ENCODE peak calls at places on chromosomes 7 and 10, in six cellular contexts. P, M, O, I, Y and N are unnamed samples. For H3K4me1, the result is how much of the 10 kb centered on the place peaks cover.

GRCh38 chr7:74000489-74001149 is 27.4 kb upstream of the ELN start:
- DNase-seq in P (no peak), M (no peak), O (peak), I (no peak), Y (no peak), N (no peak)

GRCh38 chr7:101075646-101076045 is 9.6 kb upstream of the TRIM56 start:
- DNase-seq in P (no peak), M (no peak), O (no peak), I (no peak), Y (no peak), N (no peak)

GRCh38 chr10:69439350-69439739 is 11.9 kb upstream of the TSPAN15 start:
- DNase-seq in P (peak), M (no peak), O (no peak), I (no peak), Y (no peak), N (no peak)

GRCh38 chr7:150756858-150757257 is 19.6 kb downstream of the GIMAP5 start:
- DNase-seq in P (no peak), M (no peak), O (no peak), I (peak), Y (no peak), N (no peak)

GRCh38 chr7:77887567-77887966 is 89.0 kb downstream of the PHTF2 start:
- DNase-seq in P (no peak), M (no peak), O (peak), I (peak), Y (no peak), N (no peak)

GRCh38 chr10:110918269-110918632 is 729 bp downstream of the BBIP1 start:
- DNase-seq in P (peak), M (no peak), O (peak), I (peak), Y (peak), N (peak)

GRCh38 chr10:78579995-78580394 is 488.8 kb upstream of the ZMIZ1 start:
- DNase-seq in P (peak), M (peak), O (no peak), I (peak), Y (peak), N (peak)

GRCh38 chr7:127258111-127258510 is 5.4 kb upstream of the GRM8 start:
- DNase-seq in P (no peak), M (no peak), O (no peak), I (no peak), Y (no peak), N (no peak)

GRCh38 chr10:11755512-11756247 is 13.5 kb downstream of the ECHDC3 start:
- DNase-seq in P (no peak), M (no peak), O (no peak), I (no peak), Y (no peak), N (no peak)

GRCh38 chr7:2307690-2308107 is 6.5 kb downstream of the SNX8 start:
- DNase-seq in P (no peak), M (no peak), O (no peak), I (no peak), Y (no peak), N (no peak)

GRCh38 chr10:63494951-63495350 is 26.2 kb upstream of the REEP3 start:
- DNase-seq in P (no peak), M (no peak), O (no peak), I (no peak), Y (no peak), N (no peak)

GRCh38 chr7:84510501-84510900 is 315.9 kb upstream of the SEMA3A start:
- DNase-seq in P (no peak), M (no peak), O (peak), I (peak), Y (no peak), N (no peak)

GRCh38 chr10:77637474-77637985 is at the start of gene KCNMA1:
- DNase-seq in P (peak), M (peak), O (no peak), I (no peak), Y (no peak), N (no peak)

GRCh38 chr7:143229054-143229790 is 7.4 kb downstream of the TAS2R40 start:
- DNase-seq in P (no peak), M (no peak), O (no peak), I (no peak), Y (no peak), N (no peak)

GRCh38 chr10:510415-510881 is 179.0 kb downstream of the DIP2C start:
- DNase-seq in P (no peak), M (no peak), O (peak), I (no peak), Y (no peak), N (no peak)

GRCh38 chr7:142681693-142682092 is 67.6 kb upstream of the PRSS1 start:
- DNase-seq in P (peak), M (no peak), O (no peak), I (no peak), Y (no peak), N (no peak)

GRCh38 chr7:135771051-135771450 is 22.4 kb upstream of the FAM180A start:
- DNase-seq in P (no peak), M (no peak), O (no peak), I (no peak), Y (no peak), N (no peak)

GRCh38 chr10:77049896-77050295 is 587.7 kb downstream of the KCNMA1 start:
- DNase-seq in P (no peak), M (no peak), O (peak), I (no peak), Y (no peak), N (no peak)

GRCh38 chr7:92763636-92764423 is 72.5 kb downstream of the CDK6 start:
- DNase-seq in P (no peak), M (no peak), O (peak), I (peak), Y (no peak), N (no peak)

GRCh38 chr10:25725917-25726716 is 207.9 kb upstream of the MYO3A start:
- DNase-seq in P (peak), M (no peak), O (peak), I (peak), Y (no peak), N (peak)

GRCh38 chr10:73855413-73855812 is 18.9 kb downstream of the CAMK2G start:
- DNase-seq in P (no peak), M (no peak), O (no peak), I (no peak), Y (no peak), N (no peak)

GRCh38 chr7:140049339-140050024 is 13.3 kb downstream of the PARP12 start:
- DNase-seq in P (peak), M (no peak), O (no peak), I (peak), Y (no peak), N (no peak)

GRCh38 chr10:33950216-33950615 is 615.7 kb upstream of the NRP1 start:
- DNase-seq in P (no peak), M (no peak), O (no peak), I (peak), Y (no peak), N (no peak)

GRCh38 chr7:111113263-111114017 is 22.5 kb downstream of the LRRN3 start:
- DNase-seq in P (no peak), M (no peak), O (peak), I (peak), Y (no peak), N (no peak)

GRCh38 chr7:140060788-140061606 is 1.8 kb downstream of the PARP12 start:
- DNase-seq in P (peak), M (peak), O (peak), I (peak), Y (peak), N (peak)

GRCh38 chr10:97376413-97376812 is 24.7 kb downstream of the RRP12 start:
- DNase-seq in P (peak), M (no peak), O (no peak), I (no peak), Y (no peak), N (no peak)

GRCh38 chr7:42734568-42734967 is 177.3 kb downstream of the C7orf25 start:
- DNase-seq in P (no peak), M (no peak), O (peak), I (no peak), Y (no peak), N (no peak)

GRCh38 chr10:84008878-84009277 is 130.4 kb upstream of the GHITM start:
- DNase-seq in P (no peak), M (no peak), O (no peak), I (peak), Y (no peak), N (peak)

GRCh38 chr10:84329094-84329611 is 764 bp downstream of the CCSER2 start:
- DNase-seq in P (peak), M (no peak), O (peak), I (peak), Y (no peak), N (no peak)

GRCh38 chr7:80729586-80730320 is 91.3 kb downstream of the CD36 start:
- DNase-seq in P (no peak), M (no peak), O (peak), I (no peak), Y (no peak), N (no peak)

GRCh38 chr7:46930336-46930735 is 651.6 kb downstream of the TNS3 start:
- DNase-seq in P (no peak), M (peak), O (peak), I (peak), Y (no peak), N (peak)

GRCh38 chr7:81053623-81054022 is 134.8 kb upstream of the SEMA3C start:
- DNase-seq in P (no peak), M (no peak), O (peak), I (no peak), Y (no peak), N (no peak)

GRCh38 chr10:92829042-92829785 is 19.1 kb upstream of the EXOC6 start:
- DNase-seq in P (no peak), M (no peak), O (no peak), I (no peak), Y (no peak), N (no peak)

GRCh38 chr10:102714621-102715455 is at the start of gene SFXN2:
- DNase-seq in P (peak), M (no peak), O (no peak), I (no peak), Y (peak), N (peak)

GRCh38 chr10:49191349-49191748 is 3.2 kb upstream of the TMEM273 start:
- DNase-seq in P (no peak), M (no peak), O (no peak), I (no peak), Y (no peak), N (no peak)
- H3K4me1 ChIP-seq in P (under half), M (under half), O (under half), I (under half), Y (under half), N (under half)

GRCh38 chr7:124929467-124930172 is at the start of gene POT1:
- DNase-seq in P (peak), M (peak), O (peak), I (peak), Y (peak), N (peak)
- TF ChIP-seq POLR2A in P (no peak), M (peak), O (peak), I (peak), Y (no peak), N (peak)

GRCh38 chr10:132141076-132141475 is 45.7 kb upstream of the DPYSL4 start:
- DNase-seq in P (no peak), M (peak), O (no peak), I (no peak), Y (no peak), N (no peak)

GRCh38 chr10:132144086-132144485 is 42.7 kb upstream of the DPYSL4 start:
- DNase-seq in P (no peak), M (peak), O (no peak), I (no peak), Y (no peak), N (no peak)

GRCh38 chr10:132143162-132143561 is 43.6 kb upstream of the DPYSL4 start:
- DNase-seq in P (no peak), M (peak), O (no peak), I (no peak), Y (no peak), N (no peak)

GRCh38 chr10:132141526-132142395 is 45.0 kb upstream of the DPYSL4 start:
- DNase-seq in P (no peak), M (peak), O (no peak), I (no peak), Y (no peak), N (no peak)

DNA sequence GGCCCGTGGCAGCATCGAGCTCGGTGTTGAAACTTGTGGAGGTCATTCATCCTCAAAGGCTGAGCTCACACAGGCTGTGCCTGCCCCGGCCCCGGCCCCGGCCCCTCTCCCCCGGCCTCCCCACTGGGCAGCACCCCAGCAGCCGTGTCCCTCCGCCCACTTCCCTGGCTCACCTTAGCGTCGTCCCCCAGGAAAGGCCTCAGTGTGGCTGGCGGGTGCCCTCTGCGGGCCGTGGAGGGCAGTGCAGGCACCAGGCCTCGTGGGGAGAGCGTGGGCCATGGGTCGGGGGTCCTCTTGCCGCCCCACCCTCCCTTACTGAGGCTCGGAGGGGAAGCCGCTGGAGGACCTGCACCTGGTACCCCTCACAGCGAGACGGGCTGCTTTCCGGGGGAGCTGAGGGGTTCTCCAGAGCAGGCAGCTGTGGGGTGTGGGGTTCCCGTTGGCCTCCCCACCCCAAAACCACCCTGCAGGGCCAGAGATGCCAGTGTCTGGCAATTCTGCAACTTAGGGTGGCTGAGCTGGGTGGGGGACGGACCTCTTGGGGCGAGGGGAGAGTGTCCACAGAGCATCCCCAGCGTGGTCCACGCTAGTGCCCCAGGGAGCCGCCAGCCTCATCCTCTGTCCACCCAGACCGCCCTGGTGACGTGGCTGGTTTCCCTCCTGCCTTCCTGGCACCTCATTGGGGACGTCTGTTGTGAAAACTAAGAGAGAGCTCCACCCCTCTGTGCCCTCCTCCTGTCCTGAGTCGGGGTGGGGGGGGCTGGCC is 44.2 kb upstream of the DPYSL4 start:
- DNase-seq in P (peak), M (peak), O (no peak), I (no peak), Y (peak), N (peak)
- H3K4me3 ChIP-seq in P (no peak), M (no peak), O (no peak), I (no peak), Y (no peak), N (no peak)

GRCh38 chr7:123674399-123675091 is 18.9 kb downstream of the LMOD2 start:
- DNase-seq in P (no peak), M (no peak), O (peak), I (no peak), Y (no peak), N (no peak)
- H3K4me1 ChIP-seq in P (under half), M (under half), O (under half), I (under half), Y (under half), N (under half)

GRCh38 chr7:27579565-27579964 is 83.1 kb downstream of the HIBADH start:
- DNase-seq in P (no peak), M (no peak), O (no peak), I (no peak), Y (no peak), N (no peak)
- TF ChIP-seq POLR2A in P (no peak), M (no peak), O (no peak), I (no peak), Y (no peak), N (no peak)